ENCODE peak calls at places on chromosomes 1 and 21, in five cellular contexts. A, F, X, B and C are unnamed samples.
A peak's percentile ranks its signal among the peaks of the same experiment; 100 is the strongest.

GRCh38 chr1:9726905-9727595 is 75.5 kb downstream of the PIK3CD start:
- DNase-seq in A (no peak), F (no peak), X (no peak), B (no peak), C (no peak)

GRCh38 chr1:28066393-28067154 is 21.8 kb downstream of the EYA3 start:
- DNase-seq in A (no peak), F (no peak), X (no peak), B (no peak), C (no peak)

GRCh38 chr1:13582713-13583443 is 754 bp upstream of the PDPN start:
- DNase-seq in A (no peak), F (no peak), X (no peak), B (no peak), C (no peak)

GRCh38 chr1:232428036-232428600 is 201.8 kb downstream of the SIPA1L2 start:
- DNase-seq in A (no peak), F (no peak), X (no peak), B (no peak), C (no peak)

GRCh38 chr1:222643603-222643936 is 25.7 kb downstream of the MIA3 start:
- DNase-seq in A (no peak), F (no peak), X (no peak), B (no peak), C (peak; percentile 21)

GRCh38 chr1:23013657-23014056 is 2.0 kb downstream of the TEX46 start:
- DNase-seq in A (no peak), F (no peak), X (no peak), B (no peak), C (no peak)

GRCh38 chr1:224498574-224499170 is 64.1 kb upstream of the WDR26 start:
- DNase-seq in A (no peak), F (no peak), X (no peak), B (no peak), C (no peak)

GRCh38 chr1:225767591-225768540 is 9.8 kb upstream of the SRP9 start:
- DNase-seq in A (no peak), F (peak; percentile 71), X (no peak), B (peak; percentile 83), C (peak; percentile 61)

GRCh38 chr1:40803447-40803846 is 19.9 kb downstream of the KCNQ4 start:
- DNase-seq in A (no peak), F (no peak), X (no peak), B (no peak), C (no peak)

GRCh38 chr1:110879758-110880606 is 7.0 kb downstream of the CD53 start:
- DNase-seq in A (no peak), F (no peak), X (no peak), B (no peak), C (no peak)

GRCh38 chr1:246324711-246325110 is 182.4 kb downstream of the SMYD3 start:
- DNase-seq in A (no peak), F (no peak), X (no peak), B (no peak), C (no peak)

GRCh38 chr1:13469343-13469742 is 44.5 kb downstream of the LRRC38 start:
- DNase-seq in A (no peak), F (no peak), X (no peak), B (peak; percentile 18), C (no peak)

GRCh38 chr1:232377494-232377770 is 252.5 kb downstream of the SIPA1L2 start:
- DNase-seq in A (no peak), F (no peak), X (no peak), B (no peak), C (no peak)

GRCh38 chr1:150186789-150187559 is 37.3 kb downstream of the PLEKHO1 start:
- DNase-seq in A (no peak), F (peak; percentile 38), X (no peak), B (no peak), C (no peak)

GRCh38 chr1:101344745-101345144 is 107.9 kb downstream of the S1PR1 start:
- DNase-seq in A (no peak), F (no peak), X (no peak), B (no peak), C (no peak)

GRCh38 chr1:12275370-12275769 is 45.5 kb downstream of the VPS13D start:
- DNase-seq in A (no peak), F (peak; percentile 35), X (peak; percentile 47), B (peak; percentile 28), C (no peak)

GRCh38 chr1:158068918-158069317 is 75.5 kb downstream of the KIRREL1 start:
- DNase-seq in A (no peak), F (no peak), X (no peak), B (no peak), C (no peak)

GRCh38 chr1:178126790-178127189 is 32.9 kb downstream of the RASAL2 start:
- DNase-seq in A (no peak), F (no peak), X (no peak), B (no peak), C (no peak)

GRCh38 chr1:116255486-116255885 is 117.6 kb upstream of the ATP1A1 start:
- DNase-seq in A (no peak), F (no peak), X (no peak), B (no peak), C (no peak)

GRCh38 chr21:42161957-42162681 is 56.8 kb upstream of the ABCG1 start:
- DNase-seq in A (peak; percentile 62), F (no peak), X (no peak), B (no peak), C (peak; percentile 49)

GRCh38 chr1:113452921-113453770 is 62.8 kb downstream of the MAGI3 start:
- DNase-seq in A (no peak), F (no peak), X (no peak), B (no peak), C (peak; percentile 49)

GRCh38 chr1:203584040-203584439 is 42.6 kb upstream of the ATP2B4 start:
- DNase-seq in A (no peak), F (no peak), X (no peak), B (no peak), C (no peak)

GRCh38 chr1:18849252-18849651 is 10.2 kb downstream of the TAS1R2 start:
- DNase-seq in A (no peak), F (no peak), X (no peak), B (no peak), C (no peak)

GRCh38 chr21:28068455-28069358 is 924.0 kb downstream of the LTN1 start:
- DNase-seq in A (no peak), F (no peak), X (no peak), B (no peak), C (no peak)

GRCh38 chr1:23475641-23476040 is 8.3 kb downstream of the ASAP3 start:
- DNase-seq in A (no peak), F (no peak), X (no peak), B (no peak), C (no peak)

GRCh38 chr1:169107673-169108160 is 1.2 kb downstream of the ATP1B1 start:
- DNase-seq in A (no peak), F (no peak), X (no peak), B (peak; percentile 23), C (no peak)

GRCh38 chr1:167298328-167298727 is 77.6 kb downstream of the POU2F1 start:
- DNase-seq in A (no peak), F (no peak), X (no peak), B (no peak), C (no peak)

GRCh38 chr1:46603481-46603857 is 599 bp downstream of the MKNK1 start:
- DNase-seq in A (no peak), F (no peak), X (no peak), B (no peak), C (no peak)

GRCh38 chr1:46606255-46606965 is 2.3 kb upstream of the MKNK1 start:
- DNase-seq in A (no peak), F (no peak), X (no peak), B (no peak), C (no peak)

GRCh38 chr1:46601257-46602007 is 2.6 kb downstream of the MKNK1 start:
- DNase-seq in A (no peak), F (no peak), X (no peak), B (no peak), C (no peak)

GRCh38 chr1:46605242-46605641 is 1.2 kb upstream of the MKNK1 start:
- DNase-seq in A (no peak), F (no peak), X (no peak), B (no peak), C (peak; percentile 62)

GRCh38 chr1:46603858-46604549 is at the start of gene MKNK1:
- DNase-seq in A (peak; percentile 94), F (peak; percentile 99), X (peak; percentile 99), B (peak; percentile 98), C (peak; percentile 99)
- H3K4me1 ChIP-seq in A (peaks cover 68% of the 10 kb centered on the region), F (peaks cover 55% of the 10 kb centered on the region), X (no peaks in the 10 kb centered on the region), B (peaks cover 83% of the 10 kb centered on the region), C (peaks cover 6% of the 10 kb centered on the region)

GRCh38 chr21:27026501-27026900 is 59.6 kb upstream of the ADAMTS5 start:
- DNase-seq in A (no peak), F (no peak), X (no peak), B (no peak), C (no peak)
- H3K27ac ChIP-seq in A (no peak overlapping the region), F (no peak overlapping the region), X (no peak overlapping the region), B (no peak overlapping the region), C (no peak overlapping the region)

GRCh38 chr1:8671313-8671917 is 146.0 kb downstream of the RERE start:
- DNase-seq in A (no peak), F (no peak), X (no peak), B (no peak), C (peak; percentile 65)
- TF ChIP-seq CTCF in A (peak; percentile 64), F (peak; percentile 73), X (peak; percentile 84), B (peak; percentile 91), C (peak; percentile 83)

GRCh38 chr1:234998174-234998741 is 130.4 kb downstream of the TOMM20 start:
- DNase-seq in A (no peak), F (peak; percentile 58), X (no peak), B (peak; percentile 70), C (no peak)
- H3K4me1 ChIP-seq in A (peaks cover 28% of the 10 kb centered on the region), F (peaks cover 40% of the 10 kb centered on the region), X (no peaks in the 10 kb centered on the region), B (peaks cover 34% of the 10 kb centered on the region), C (no peaks in the 10 kb centered on the region)

DNA sequence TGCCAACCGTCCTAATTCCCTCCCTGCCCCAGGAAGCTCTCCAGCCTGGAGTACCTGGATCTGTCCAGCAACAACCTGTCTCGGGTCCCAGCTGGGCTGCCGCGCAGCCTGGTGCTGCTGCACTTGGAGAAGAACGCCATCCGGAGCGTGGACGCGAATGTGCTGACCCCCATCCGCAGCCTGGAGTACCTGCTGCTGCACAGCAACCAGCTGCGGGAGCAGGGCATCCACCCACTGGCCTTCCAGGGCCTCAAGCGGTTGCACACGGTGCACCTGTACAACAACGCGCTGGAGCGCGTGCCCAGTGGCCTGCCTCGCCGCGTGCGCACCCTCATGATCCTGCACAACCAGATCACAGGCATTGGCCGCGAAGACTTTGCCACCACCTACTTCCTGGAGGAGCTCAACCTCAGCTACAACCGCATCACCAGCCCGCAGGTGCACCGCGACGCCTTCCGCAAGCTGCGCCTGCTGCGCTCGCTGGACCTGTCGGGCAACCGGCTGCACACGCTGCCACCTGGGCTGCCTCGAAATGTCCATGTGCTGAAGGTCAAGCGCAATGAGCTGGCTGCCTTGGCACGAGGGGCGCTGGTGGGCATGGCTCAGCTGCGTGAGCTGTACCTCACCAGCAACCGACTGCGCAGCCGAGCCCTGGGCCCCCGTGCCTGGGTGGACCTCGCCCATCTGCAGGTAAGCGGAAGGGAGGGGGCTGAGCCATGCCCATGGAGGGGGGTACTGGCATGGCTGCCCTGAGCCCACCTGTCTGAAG is 16.5 kb downstream of the PODN start:
- DNase-seq in A (no peak), F (no peak), X (peak; percentile 15), B (peak; percentile 12), C (no peak)
- H3K27ac ChIP-seq in A (no peak overlapping the region), F (no peak overlapping the region), X (no peak overlapping the region), B (no peak overlapping the region), C (no peak overlapping the region)